ENCODE peak calls at places on chromosomes 7 and 10, in seven cellular contexts. Y, B, W, H, I, F and S are unnamed samples.

GRCh38 chr10:7833210-7833609 is 14.9 kb downstream of the TAF3 start:
- DNase-seq in Y (no peak), B (no peak), W (no peak), H (no peak), I (no peak), F (no peak), S (no peak)

GRCh38 chr7:25068814-25069213 is 56.2 kb downstream of the CYCS start:
- DNase-seq in Y (peak), B (no peak), W (no peak), H (no peak), I (no peak), F (no peak), S (no peak)

GRCh38 chr7:26117970-26118369 is 34.0 kb upstream of the NFE2L3 start:
- DNase-seq in Y (no peak), B (no peak), W (no peak), H (no peak), I (no peak), F (no peak), S (no peak)

GRCh38 chr10:34526758-34527730 is 288.1 kb downstream of the PARD3 start:
- DNase-seq in Y (peak), B (no peak), W (no peak), H (peak), I (peak), F (no peak), S (no peak)

GRCh38 chr7:605661-606450 is 86.2 kb upstream of the PDGFA start:
- DNase-seq in Y (no peak), B (no peak), W (no peak), H (no peak), I (no peak), F (no peak), S (no peak)

GRCh38 chr7:94100723-94101345 is 96.7 kb upstream of the BET1 start:
- DNase-seq in Y (no peak), B (no peak), W (no peak), H (no peak), I (no peak), F (no peak), S (no peak)

GRCh38 chr10:100812978-100813377 is 67.6 kb downstream of the PAX2 start:
- DNase-seq in Y (peak), B (no peak), W (no peak), H (no peak), I (no peak), F (no peak), S (peak)

GRCh38 chr10:86659161-86659691 is 4.9 kb downstream of the OPN4 start:
- DNase-seq in Y (no peak), B (no peak), W (peak), H (no peak), I (no peak), F (no peak), S (no peak)

GRCh38 chr10:110141747-110142625 is 65.4 kb upstream of the MXI1 start:
- DNase-seq in Y (no peak), B (peak), W (no peak), H (no peak), I (no peak), F (no peak), S (no peak)

GRCh38 chr7:118005021-118005420 is 131.8 kb upstream of the CTTNBP2 start:
- DNase-seq in Y (no peak), B (no peak), W (no peak), H (no peak), I (no peak), F (no peak), S (no peak)

GRCh38 chr10:108465871-108466641 is 1301.5 kb upstream of the SORCS1 start:
- DNase-seq in Y (no peak), B (peak), W (peak), H (no peak), I (no peak), F (no peak), S (no peak)

GRCh38 chr10:4812952-4813351 is 13.1 kb upstream of the AKR1E2 start:
- DNase-seq in Y (peak), B (no peak), W (no peak), H (peak), I (no peak), F (no peak), S (peak)

GRCh38 chr7:7693881-7694280 is 24.5 kb downstream of the RPA3 start:
- DNase-seq in Y (peak), B (no peak), W (no peak), H (peak), I (peak), F (no peak), S (no peak)

GRCh38 chr10:132884691-132885271 is 57.6 kb downstream of the CFAP46 start:
- DNase-seq in Y (no peak), B (peak), W (peak), H (no peak), I (no peak), F (no peak), S (no peak)

GRCh38 chr7:157493017-157493416 is 156.2 kb downstream of the DNAJB6 start:
- DNase-seq in Y (no peak), B (no peak), W (no peak), H (no peak), I (no peak), F (no peak), S (peak)

GRCh38 chr7:126778101-126778500 is 474.6 kb downstream of the GRM8 start:
- DNase-seq in Y (no peak), B (no peak), W (no peak), H (no peak), I (no peak), F (no peak), S (no peak)

DNA sequence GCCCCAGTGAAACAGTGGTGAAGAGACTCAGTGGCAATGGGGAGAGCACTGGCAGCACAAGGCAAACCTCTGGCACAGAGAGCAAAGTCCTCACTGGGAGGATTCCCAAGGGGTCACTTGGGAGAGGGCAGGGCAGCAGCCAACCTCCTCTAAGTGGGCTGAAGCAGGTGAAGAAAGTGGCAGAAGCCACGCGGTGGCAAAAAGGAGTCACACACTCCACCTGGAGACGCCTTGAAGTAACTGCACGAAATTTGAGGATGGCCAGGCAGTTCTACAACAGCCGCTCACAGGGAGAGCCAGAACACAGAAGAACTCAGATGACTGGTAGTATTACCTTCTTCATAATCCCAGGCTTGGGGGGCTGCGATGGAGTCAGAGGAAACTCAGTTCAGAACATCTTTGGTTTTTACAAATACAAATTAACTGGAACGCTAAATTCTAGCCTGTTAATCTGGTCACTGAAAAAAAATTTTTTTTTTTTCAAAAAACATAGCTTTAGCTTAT is 603 bp upstream of the IL6 start:
- DNase-seq in Y (peak), B (peak), W (peak), H (peak), I (no peak), F (no peak), S (peak)
- TF ChIP-seq CTCF in Y (peak), B (peak), W (peak), H (peak), I (peak), F (peak), S (peak)

GRCh38 chr10:43885842-43886241 is 237.2 kb upstream of the ZNF32 start:
- DNase-seq in Y (no peak), B (no peak), W (no peak), H (no peak), I (no peak), F (no peak), S (peak)
- TF ChIP-seq CTCF in Y (no peak), B (no peak), W (no peak), H (no peak), I (no peak), F (no peak), S (no peak)

GRCh38 chr7:137287651-137288258 is 55.8 kb downstream of the PTN start:
- DNase-seq in Y (no peak), B (no peak), W (no peak), H (no peak), I (no peak), F (no peak), S (peak)
- TF ChIP-seq CTCF in Y (no peak), B (no peak), W (no peak), H (peak), I (peak), F (peak), S (no peak)

DNA sequence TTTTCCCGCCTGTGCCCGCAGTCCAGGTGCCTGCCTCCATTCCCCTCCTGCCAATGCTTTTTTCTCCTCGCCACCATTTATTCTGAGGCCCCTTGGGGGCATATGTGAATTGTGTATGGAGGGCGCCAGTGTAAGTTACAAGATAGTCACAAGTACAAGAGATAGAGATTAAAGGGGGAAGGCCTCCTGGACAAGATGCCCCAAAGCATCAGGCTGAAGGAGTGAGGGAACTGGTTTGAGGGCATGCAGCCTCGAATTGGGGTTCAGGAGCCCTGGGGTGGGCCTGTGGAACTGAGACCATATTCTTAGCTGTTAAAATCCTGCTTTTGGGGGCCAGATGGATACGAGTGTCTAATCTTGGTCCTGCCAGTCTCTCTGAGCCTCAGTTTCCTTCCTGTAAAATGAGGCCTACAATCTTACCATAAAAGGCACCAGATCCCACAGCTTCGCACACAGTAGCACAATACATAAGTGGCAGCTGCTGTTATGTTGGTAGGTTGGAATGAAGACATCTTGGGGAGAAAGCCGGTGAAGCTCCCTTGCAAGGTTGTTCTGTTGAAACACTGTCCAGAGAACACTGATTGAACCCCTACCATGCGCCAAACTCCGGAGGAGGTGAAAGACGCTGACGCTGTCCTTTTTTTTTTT is 545 bp upstream of the COMTD1 start:
- DNase-seq in Y (no peak), B (no peak), W (no peak), H (no peak), I (no peak), F (no peak), S (no peak)
- TF ChIP-seq CTCF in Y (no peak), B (no peak), W (peak), H (no peak), I (no peak), F (no peak), S (no peak)

GRCh38 chr7:42389697-42390096 is 152.7 kb upstream of the GLI3 start:
- DNase-seq in Y (no peak), B (no peak), W (no peak), H (no peak), I (no peak), F (no peak), S (no peak)

GRCh38 chr7:42380411-42380810 is 143.4 kb upstream of the GLI3 start:
- DNase-seq in Y (no peak), B (no peak), W (no peak), H (no peak), I (peak), F (no peak), S (no peak)

DNA sequence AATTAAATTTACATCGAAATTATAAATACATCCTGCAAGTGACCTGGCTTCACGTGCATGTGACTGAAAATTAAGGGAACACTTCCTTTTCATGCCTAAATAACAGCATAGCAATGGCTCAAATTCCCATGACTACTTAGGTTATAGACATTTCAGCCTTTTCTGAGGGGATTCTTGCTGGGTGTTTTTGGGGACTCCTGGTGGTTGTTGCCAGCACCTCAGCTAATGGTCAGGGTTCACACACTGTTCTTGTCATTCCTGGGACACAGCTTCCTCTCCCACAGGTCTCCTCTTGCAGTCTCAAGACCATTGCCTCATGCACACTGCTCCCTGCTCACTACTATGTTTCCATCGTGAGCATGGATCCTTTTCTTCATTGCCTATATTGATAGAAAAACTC is 148.9 kb upstream of the GLI3 start:
- DNase-seq in Y (no peak), B (no peak), W (no peak), H (no peak), I (no peak), F (no peak), S (no peak)
- TF ChIP-seq CTCF in Y (no peak), B (no peak), W (no peak), H (peak), I (no peak), F (no peak), S (no peak)

GRCh38 chr7:6430271-6430940 is 17.3 kb downstream of the DAGLB start:
- DNase-seq in Y (no peak), B (no peak), W (no peak), H (peak), I (no peak), F (no peak), S (no peak)
- TF ChIP-seq CTCF in Y (no peak), B (no peak), W (no peak), H (peak), I (peak), F (no peak), S (peak)

GRCh38 chr7:33982425-33982786 is 77.1 kb downstream of the BMPER start:
- DNase-seq in Y (peak), B (no peak), W (no peak), H (peak), I (no peak), F (no peak), S (peak)
- TF ChIP-seq CTCF in Y (peak), B (no peak), W (no peak), H (peak), I (peak), F (peak), S (peak)

GRCh38 chr10:123640016-123640535 is 26.1 kb upstream of the GPR26 start:
- DNase-seq in Y (no peak), B (no peak), W (no peak), H (peak), I (no peak), F (no peak), S (no peak)

GRCh38 chr10:123643315-123643714 is 22.8 kb upstream of the GPR26 start:
- DNase-seq in Y (no peak), B (no peak), W (no peak), H (no peak), I (no peak), F (no peak), S (no peak)

GRCh38 chr10:123645016-123645415 is 21.1 kb upstream of the GPR26 start:
- DNase-seq in Y (no peak), B (no peak), W (no peak), H (no peak), I (no peak), F (no peak), S (no peak)

GRCh38 chr10:123642293-123642692 is 23.9 kb upstream of the GPR26 start:
- DNase-seq in Y (no peak), B (no peak), W (no peak), H (peak), I (no peak), F (no peak), S (no peak)

DNA sequence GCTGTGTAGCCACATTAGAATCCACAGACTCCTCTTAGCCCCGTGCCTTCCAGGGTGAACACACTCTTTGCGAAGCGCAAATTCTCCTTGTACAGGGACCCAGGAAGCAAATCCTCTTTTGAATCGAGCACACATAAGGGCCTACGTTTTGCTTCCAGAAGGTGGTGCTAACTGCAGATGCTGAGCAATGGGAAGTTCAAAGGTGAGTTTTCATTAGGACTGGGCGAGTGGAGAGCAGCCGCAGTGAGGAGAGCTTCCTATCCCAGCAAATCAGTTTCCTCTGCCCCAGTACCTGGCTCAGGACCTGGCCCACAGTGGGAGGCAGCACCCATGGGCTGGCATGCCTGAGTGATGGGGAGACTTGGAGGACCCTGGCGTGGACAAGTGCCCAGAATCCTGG is 23.5 kb upstream of the GPR26 start:
- DNase-seq in Y (peak), B (no peak), W (no peak), H (no peak), I (no peak), F (no peak), S (no peak)
- TF ChIP-seq CTCF in Y (peak), B (no peak), W (no peak), H (peak), I (no peak), F (no peak), S (no peak)

GRCh38 chr10:89269822-89270483 is 18.4 kb upstream of the LIPA start:
- DNase-seq in Y (no peak), B (no peak), W (no peak), H (no peak), I (no peak), F (no peak), S (no peak)
- TF ChIP-seq CTCF in Y (no peak), B (no peak), W (no peak), H (no peak), I (no peak), F (no peak), S (no peak)

GRCh38 chr10:70295321-70295720 is 11.5 kb upstream of the NPFFR1 start:
- DNase-seq in Y (no peak), B (no peak), W (no peak), H (no peak), I (no peak), F (no peak), S (no peak)
- TF ChIP-seq CTCF in Y (no peak), B (no peak), W (no peak), H (no peak), I (no peak), F (no peak), S (no peak)